ENCODE peak calls at places on chromosomes 11 and 22, in four cellular contexts. One of them, this sample, is unnamed.

GRCh38 chr11:66061268-66061667 is 8.8 kb upstream of the PACS1 start:
- DNase-seq in H1: no peak
- DNase-seq in H9: no peak
- DNase-seq in neuronal stem cell: no peak
- DNase-seq in this sample: no peak

GRCh38 chr11:76120513-76121081 is 85.7 kb downstream of the WNT11 start:
- DNase-seq in H1: no peak
- DNase-seq in H9: peak; percentile 46
- DNase-seq in neuronal stem cell: peak; percentile 32
- DNase-seq in this sample: peak; percentile 34

GRCh38 chr11:60625262-60625661 is 74.2 kb upstream of the MS4A8 start:
- DNase-seq in H1: no peak
- DNase-seq in H9: peak; percentile 47
- DNase-seq in neuronal stem cell: no peak
- DNase-seq in this sample: peak; percentile 1

GRCh38 chr11:11789735-11790369 is 51.9 kb upstream of the USP47 start:
- DNase-seq in H1: no peak
- DNase-seq in H9: no peak
- DNase-seq in neuronal stem cell: no peak
- DNase-seq in this sample: peak; percentile 41

GRCh38 chr11:33842236-33842915 is 49.5 kb downstream of the LMO2 start:
- DNase-seq in H1: no peak
- DNase-seq in H9: no peak
- DNase-seq in neuronal stem cell: no peak
- DNase-seq in this sample: no peak

GRCh38 chr11:97332271-97332670 is 942.5 kb downstream of the JRKL start:
- DNase-seq in H1: no peak
- DNase-seq in H9: no peak
- DNase-seq in neuronal stem cell: no peak
- DNase-seq in this sample: no peak

GRCh38 chr11:123509737-123510578 is 79.9 kb downstream of the GRAMD1B start:
- DNase-seq in H1: peak; percentile 65
- DNase-seq in H9: peak; percentile 87
- DNase-seq in neuronal stem cell: peak; percentile 48
- DNase-seq in this sample: peak; percentile 77

GRCh38 chr11:19938866-19939265 is 221.4 kb downstream of the DBX1 start:
- DNase-seq in H1: no peak
- DNase-seq in H9: no peak
- DNase-seq in neuronal stem cell: no peak
- DNase-seq in this sample: no peak

GRCh38 chr11:127330044-127330443 is 329.5 kb upstream of the KIRREL3 start:
- DNase-seq in H1: no peak
- DNase-seq in H9: no peak
- DNase-seq in neuronal stem cell: no peak
- DNase-seq in this sample: no peak

GRCh38 chr11:128708660-128709059 is 14.8 kb downstream of the FLI1 start:
- DNase-seq in H1: no peak
- DNase-seq in H9: no peak
- DNase-seq in neuronal stem cell: no peak
- DNase-seq in this sample: no peak

GRCh38 chr11:10450451-10451398 is 4.3 kb upstream of the AMPD3 start:
- DNase-seq in H1: peak; percentile 88
- DNase-seq in H9: peak; percentile 78
- DNase-seq in neuronal stem cell: peak; percentile 40
- DNase-seq in this sample: peak; percentile 35

GRCh38 chr22:29635734-29636357 is 32.4 kb downstream of the NF2 start:
- DNase-seq in H1: no peak
- DNase-seq in H9: no peak
- DNase-seq in neuronal stem cell: no peak
- DNase-seq in this sample: peak; percentile 77

GRCh38 chr11:77559686-77560425 is 29.9 kb upstream of the AQP11 start:
- DNase-seq in H1: no peak
- DNase-seq in H9: no peak
- DNase-seq in neuronal stem cell: no peak
- DNase-seq in this sample: peak; percentile 72

GRCh38 chr11:33685061-33685460 is 15.6 kb downstream of the C11orf91 start:
- DNase-seq in H1: no peak
- DNase-seq in H9: no peak
- DNase-seq in neuronal stem cell: no peak
- DNase-seq in this sample: no peak

GRCh38 chr11:114683007-114683406 is 4.7 kb downstream of the NXPE2 start:
- DNase-seq in H1: no peak
- DNase-seq in H9: no peak
- DNase-seq in neuronal stem cell: no peak
- DNase-seq in this sample: peak; percentile 2

GRCh38 chr11:66082936-66083698 is 13.0 kb downstream of the PACS1 start:
- DNase-seq in H1: no peak
- DNase-seq in H9: no peak
- DNase-seq in neuronal stem cell: no peak
- DNase-seq in this sample: peak; percentile 44

GRCh38 chr11:27204527-27204926 is 158.5 kb downstream of the CCDC34 start:
- DNase-seq in H1: peak; percentile 63
- DNase-seq in H9: peak; percentile 54
- DNase-seq in neuronal stem cell: no peak
- DNase-seq in this sample: no peak

GRCh38 chr22:24008022-24008283 is 2.7 kb upstream of the GSTT4 start:
- DNase-seq in H1: no peak
- DNase-seq in H9: no peak
- DNase-seq in neuronal stem cell: no peak
- DNase-seq in this sample: no peak

GRCh38 chr11:130156108-130157022 is 3.2 kb upstream of the ST14 start:
- DNase-seq in H1: no peak
- DNase-seq in H9: no peak
- DNase-seq in neuronal stem cell: no peak
- DNase-seq in this sample: no peak

GRCh38 chr11:9664276-9665171 is 647 bp downstream of the SWAP70 start:
- DNase-seq in H1: no peak
- DNase-seq in H9: peak; percentile 39
- DNase-seq in neuronal stem cell: no peak
- DNase-seq in this sample: peak; percentile 70

GRCh38 chr22:29481265-29482000 is 1.4 kb downstream of the NEFH start:
- DNase-seq in H1: peak; percentile 83
- DNase-seq in H9: peak; percentile 87
- DNase-seq in neuronal stem cell: no peak
- DNase-seq in this sample: no peak

GRCh38 chr11:83641511-83641910 is 355.3 kb upstream of the CCDC90B start:
- DNase-seq in H1: no peak
- DNase-seq in H9: no peak
- DNase-seq in neuronal stem cell: no peak
- DNase-seq in this sample: peak; percentile 27

GRCh38 chr11:110373061-110373702 is 56.6 kb upstream of the FDX1 start:
- DNase-seq in H1: no peak
- DNase-seq in H9: no peak
- DNase-seq in neuronal stem cell: no peak
- DNase-seq in this sample: peak; percentile 53

DNA sequence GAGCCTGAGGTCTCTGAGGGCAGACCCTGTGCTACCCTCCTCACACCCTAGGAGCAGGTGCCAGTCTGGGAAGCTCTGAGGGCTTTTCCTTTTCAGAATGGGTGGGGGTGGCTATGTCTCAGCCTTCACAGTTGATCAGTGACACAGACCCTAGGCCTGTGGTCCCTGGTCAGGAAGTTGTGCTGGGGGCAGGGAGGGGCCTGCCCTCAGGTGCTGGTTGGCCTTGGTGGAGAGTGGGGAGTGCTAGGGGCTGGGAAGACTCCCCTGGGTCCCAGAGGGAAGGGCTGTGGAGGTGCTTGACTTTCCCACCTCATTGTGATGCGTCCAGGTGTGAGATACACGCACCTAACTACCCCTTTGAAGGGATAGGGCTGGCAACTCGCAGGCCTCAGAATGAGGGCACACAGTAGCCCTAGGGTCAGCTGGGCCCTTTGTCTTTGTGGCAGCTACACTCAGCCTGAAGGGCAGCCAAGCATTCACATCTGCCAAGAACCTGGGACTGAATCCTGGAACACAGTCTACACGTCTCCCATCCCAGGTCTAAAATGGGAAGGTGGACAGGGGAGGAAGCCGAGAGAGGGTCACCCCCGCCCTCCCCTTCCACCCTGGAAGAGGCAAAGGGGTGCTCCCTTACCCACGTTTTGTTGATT is 31.2 kb upstream of the ATXN10 start:
- DNase-seq in H1: no peak
- DNase-seq in H9: no peak
- DNase-seq in neuronal stem cell: no peak
- DNase-seq in this sample: no peak
- H2BK12ac ChIP-seq in H1: peak overlapping the region; percentile 7
- H2BK12ac ChIP-seq in H9: no peak overlapping the region
- H2BK12ac ChIP-seq in neuronal stem cell: no peak overlapping the region
- H2BK12ac ChIP-seq in this sample: peak overlapping the region; percentile 28

DNA sequence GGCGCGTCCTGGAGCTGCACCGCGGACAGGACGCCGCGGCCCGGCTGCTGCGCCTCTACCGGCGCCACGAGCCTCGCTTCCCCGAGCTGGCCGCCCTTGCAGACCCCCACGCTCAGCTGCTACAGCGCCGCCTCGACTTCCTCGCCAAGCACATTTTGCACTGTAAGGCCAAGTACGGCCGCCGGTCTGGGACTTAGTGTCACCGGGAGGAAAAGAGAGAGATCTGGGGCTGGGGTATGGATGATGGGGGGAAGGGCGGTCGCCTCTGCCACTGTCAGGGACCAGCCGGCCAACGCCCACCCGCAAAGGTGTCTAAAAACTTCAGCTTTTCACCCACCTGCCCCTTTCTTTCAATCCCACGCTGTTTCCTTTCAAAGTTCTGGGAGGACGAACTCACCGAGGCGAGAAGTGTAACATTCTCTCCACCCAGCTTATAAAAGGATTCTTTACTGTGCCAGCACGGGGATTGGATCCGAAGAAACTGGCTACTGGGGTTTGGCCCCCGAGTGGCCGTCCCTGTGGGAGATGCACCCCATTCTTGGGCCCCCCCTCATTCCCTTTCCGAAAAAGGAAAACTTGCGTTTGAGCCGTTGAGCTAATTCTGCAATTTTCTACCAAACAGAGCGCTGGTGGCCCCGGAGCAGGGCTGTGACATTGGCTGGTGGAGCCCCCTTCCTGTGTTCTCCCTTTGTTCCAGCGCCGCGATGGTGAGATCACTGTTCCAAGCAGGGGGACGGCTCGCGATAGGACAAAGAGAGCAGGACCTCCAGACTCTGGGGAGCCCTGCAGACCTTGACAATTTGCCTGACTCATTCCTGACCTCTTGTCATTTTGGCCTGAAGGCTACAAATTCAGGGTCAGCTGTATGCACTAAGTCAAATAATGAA is 1.7 kb downstream of the FJX1 start:
- DNase-seq in H1: peak; percentile 73
- DNase-seq in H9: peak; percentile 88
- DNase-seq in neuronal stem cell: peak; percentile 66
- DNase-seq in this sample: peak; percentile 61
- H2BK12ac ChIP-seq in H1: no peak overlapping the region
- H2BK12ac ChIP-seq in H9: no peak overlapping the region
- H2BK12ac ChIP-seq in neuronal stem cell: no peak overlapping the region
- H2BK12ac ChIP-seq in this sample: peak overlapping the region; percentile 70

GRCh38 chr11:67505605-67506396 is 638 bp upstream of the PITPNM1 start:
- DNase-seq in H1: peak; percentile 91
- DNase-seq in H9: peak; percentile 95
- DNase-seq in neuronal stem cell: peak; percentile 81
- DNase-seq in this sample: peak; percentile 93
- H2BK12ac ChIP-seq in H1: no peak overlapping the region
- H2BK12ac ChIP-seq in H9: no peak overlapping the region
- H2BK12ac ChIP-seq in neuronal stem cell: peak overlapping the region; percentile 52
- H2BK12ac ChIP-seq in this sample: peak overlapping the region; percentile 93

DNA sequence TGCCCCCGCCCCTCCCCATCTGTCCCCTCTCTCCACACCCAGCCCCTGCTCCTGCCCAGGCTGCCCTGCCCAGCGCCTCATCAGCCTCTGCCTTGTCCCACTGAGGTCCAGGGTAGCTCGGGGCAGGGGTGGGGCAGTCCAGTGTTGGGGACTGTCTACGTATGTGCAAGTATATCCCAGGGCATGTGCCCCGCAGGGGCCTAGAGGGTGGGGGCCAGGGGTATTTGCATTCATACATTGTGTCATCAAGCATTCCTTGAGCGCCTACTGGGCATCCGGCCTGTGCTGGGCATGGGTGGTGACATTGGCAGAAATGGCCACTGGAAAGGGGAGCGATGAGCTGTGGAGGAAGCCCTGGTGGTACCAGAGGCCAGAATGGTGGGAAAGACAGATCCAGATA is 17.6 kb upstream of the TAB1 start:
- DNase-seq in H1: no peak
- DNase-seq in H9: no peak
- DNase-seq in neuronal stem cell: no peak
- DNase-seq in this sample: no peak
- H2BK12ac ChIP-seq in H1: no peak overlapping the region
- H2BK12ac ChIP-seq in H9: no peak overlapping the region
- H2BK12ac ChIP-seq in neuronal stem cell: no peak overlapping the region
- H2BK12ac ChIP-seq in this sample: no peak overlapping the region

GRCh38 chr22:39469681-39470461 is 13.1 kb downstream of the MGAT3 start:
- DNase-seq in H1: no peak
- DNase-seq in H9: no peak
- DNase-seq in neuronal stem cell: no peak
- DNase-seq in this sample: no peak

GRCh38 chr22:39467390-39467901 is 10.6 kb downstream of the MGAT3 start:
- DNase-seq in H1: no peak
- DNase-seq in H9: no peak
- DNase-seq in neuronal stem cell: no peak
- DNase-seq in this sample: no peak

GRCh38 chr22:39470462-39471335 is 13.9 kb downstream of the MGAT3 start:
- DNase-seq in H1: no peak
- DNase-seq in H9: no peak
- DNase-seq in neuronal stem cell: no peak
- DNase-seq in this sample: no peak

GRCh38 chr22:39468487-39469325 is 11.9 kb downstream of the MGAT3 start:
- DNase-seq in H1: no peak
- DNase-seq in H9: no peak
- DNase-seq in neuronal stem cell: no peak
- DNase-seq in this sample: no peak

DNA sequence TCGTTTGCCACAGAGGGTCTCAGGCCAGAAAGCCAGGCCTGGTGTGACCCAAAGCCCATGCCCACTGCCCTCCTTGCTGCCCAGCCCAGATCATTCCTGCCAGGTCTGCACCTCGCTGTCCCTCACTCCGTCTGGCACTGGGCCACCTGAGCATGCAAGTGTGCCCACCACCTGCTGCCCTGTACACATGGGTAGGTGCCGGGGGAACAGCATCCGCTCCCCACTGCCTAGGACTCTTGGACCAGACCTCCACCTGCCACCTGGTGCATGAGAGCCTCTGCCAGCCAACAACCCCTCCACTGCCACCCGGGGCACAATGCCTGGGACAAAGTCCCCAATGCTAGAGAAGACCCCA is 12.5 kb downstream of the MGAT3 start:
- DNase-seq in H1: no peak
- DNase-seq in H9: no peak
- DNase-seq in neuronal stem cell: no peak
- DNase-seq in this sample: no peak
- H2BK12ac ChIP-seq in H1: no peak overlapping the region
- H2BK12ac ChIP-seq in H9: no peak overlapping the region
- H2BK12ac ChIP-seq in neuronal stem cell: peak overlapping the region; percentile 75
- H2BK12ac ChIP-seq in this sample: peak overlapping the region; percentile 56

DNA sequence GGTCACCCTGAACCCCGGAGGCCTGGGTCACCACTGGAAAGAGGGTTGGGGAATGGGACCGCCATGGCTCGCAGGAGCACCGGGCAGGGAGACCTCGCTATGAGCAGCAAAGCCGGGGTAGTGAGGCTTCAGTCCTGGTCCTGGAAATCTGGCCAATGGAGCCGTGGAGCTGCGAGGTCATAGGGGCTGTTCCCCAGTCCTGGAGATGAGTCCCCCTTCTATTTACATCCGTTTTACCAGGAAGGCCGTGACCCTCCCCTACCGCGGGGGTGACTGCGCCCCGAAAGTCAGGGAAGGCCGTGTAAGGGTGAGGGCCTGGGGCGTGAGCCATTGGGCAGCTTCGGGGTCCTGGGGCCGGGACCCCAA is 449 bp downstream of the PIDD1 start:
- DNase-seq in H1: no peak
- DNase-seq in H9: no peak
- DNase-seq in neuronal stem cell: no peak
- DNase-seq in this sample: no peak
- H2BK12ac ChIP-seq in H1: peak overlapping the region; percentile 35
- H2BK12ac ChIP-seq in H9: no peak overlapping the region
- H2BK12ac ChIP-seq in neuronal stem cell: peak overlapping the region; percentile 3
- H2BK12ac ChIP-seq in this sample: no peak overlapping the region

This sample was measured in mesenchymal stem cell.